ENCODE peak calls at places on chromosomes 11 and 22, in six cellular contexts. B, D, L, G, H and J are unnamed samples. For H3K4me1, the result is how much of the 10 kb centered on the place peaks cover.

GRCh38 chr11:74870485-74870884 is 78.4 kb downstream of the XRRA1 start:
- DNase-seq in L (no peak), D (peak), G (peak), H (peak), B (no peak), J (no peak)

GRCh38 chr11:56624661-56625110 is 10.0 kb upstream of the OR5M1 start:
- DNase-seq in B (no peak), L (no peak), H (peak), D (peak), G (peak), J (peak)

GRCh38 chr11:24588075-24588474 is 91.2 kb downstream of the LUZP2 start:
- DNase-seq in G (no peak), D (peak), H (no peak), L (no peak), B (no peak), J (peak)

GRCh38 chr11:44382648-44383240 is 72.8 kb upstream of the ALX4 start:
- DNase-seq in D (no peak), B (no peak), L (no peak), H (no peak), G (no peak), J (no peak)

GRCh38 chr11:103525069-103525468 is 415.8 kb downstream of the DYNC2H1 start:
- DNase-seq in L (no peak), H (no peak), G (peak), D (peak), B (no peak), J (no peak)

GRCh38 chr11:81129618-81130017 is 1604.0 kb downstream of the FAM181B start:
- DNase-seq in D (no peak), L (no peak), B (no peak), H (no peak), G (no peak), J (no peak)

GRCh38 chr11:1481483-1481825 is 5.1 kb downstream of the MOB2 start:
- DNase-seq in H (no peak), D (no peak), B (no peak), L (no peak), G (no peak), J (no peak)

GRCh38 chr22:28799834-28800307 is 498 bp downstream of the XBP1 start:
- DNase-seq in G (peak), B (peak), L (peak), H (no peak), D (peak), J (no peak)

GRCh38 chr11:1075341-1075911 is 752 bp downstream of the MUC2 start:
- DNase-seq in G (no peak), L (no peak), B (no peak), H (no peak), D (no peak), J (no peak)

GRCh38 chr11:128714881-128715280 is 21.0 kb downstream of the FLI1 start:
- DNase-seq in L (no peak), G (no peak), D (peak), H (no peak), B (no peak), J (no peak)

GRCh38 chr11:69044111-69045013 is 4.4 kb upstream of the TPCN2 start:
- DNase-seq in G (peak), L (no peak), B (peak), H (peak), D (peak), J (peak)

GRCh38 chr11:106491751-106492150 is 414.3 kb downstream of the AASDHPPT start:
- DNase-seq in G (no peak), L (no peak), H (no peak), D (no peak), B (no peak), J (no peak)

GRCh38 chr22:46071451-46072029 is 78.8 kb upstream of the PPARA start:
- DNase-seq in L (no peak), H (peak), G (peak), B (peak), D (peak), J (no peak)

GRCh38 chr11:86558841-86559240 is 113.6 kb downstream of the ME3 start:
- DNase-seq in B (no peak), D (no peak), H (no peak), G (no peak), L (no peak), J (no peak)

GRCh38 chr22:46150615-46151423 is 493 bp downstream of the PPARA start:
- DNase-seq in D (no peak), B (peak), L (peak), G (no peak), H (no peak), J (no peak)

GRCh38 chr22:17159504-17159951 is 451 bp upstream of the HDHD5 start:
- DNase-seq in L (no peak), B (peak), G (peak), H (peak), D (peak), J (no peak)

GRCh38 chr11:11845066-11845465 is 3.3 kb downstream of the USP47 start:
- DNase-seq in D (peak), H (no peak), G (no peak), L (no peak), B (no peak), J (no peak)

GRCh38 chr11:86003654-86004053 is 65.2 kb downstream of the PICALM start:
- DNase-seq in D (no peak), B (no peak), L (no peak), H (no peak), G (no peak), J (no peak)

GRCh38 chr11:130909650-130910049 is 6.6 kb downstream of the SNX19 start:
- DNase-seq in H (no peak), D (peak), G (peak), B (no peak), L (no peak), J (no peak)

GRCh38 chr11:79486239-79486984 is 45.6 kb upstream of the TENM4 start:
- DNase-seq in G (no peak), B (no peak), L (no peak), D (no peak), H (no peak), J (no peak)

GRCh38 chr11:121711900-121712424 is 259.2 kb upstream of the SORL1-AS1 start:
- DNase-seq in B (no peak), G (peak), L (no peak), H (no peak), D (no peak), J (no peak)

GRCh38 chr11:1436468-1437030 is 46.8 kb downstream of the BRSK2 start:
- DNase-seq in G (no peak), B (no peak), H (no peak), D (no peak), L (no peak), J (no peak)

GRCh38 chr11:130313383-130314183 is 1.1 kb downstream of the ZBTB44 start:
- DNase-seq in D (peak), G (peak), B (no peak), L (no peak), H (no peak), J (no peak)

GRCh38 chr11:303359-303758 is 4.0 kb upstream of the IFITM5 start:
- DNase-seq in H (no peak), B (no peak), G (no peak), L (no peak), D (no peak), J (no peak)

GRCh38 chr11:60978546-60979380 is 7.3 kb downstream of the CD6 start:
- DNase-seq in B (no peak), L (no peak), D (no peak), G (peak), H (no peak), J (no peak)

GRCh38 chr11:116657842-116658825 is 114.7 kb downstream of the BUD13 start:
- DNase-seq in L (no peak), G (peak), B (no peak), H (peak), D (no peak), J (no peak)

GRCh38 chr11:12005061-12005460 is 3.4 kb downstream of the DKK3 start:
- DNase-seq in L (no peak), D (no peak), B (no peak), H (no peak), G (no peak), J (no peak)

GRCh38 chr11:75145196-75145971 is 5.5 kb upstream of the SLCO2B1 start:
- DNase-seq in G (no peak), D (no peak), L (no peak), B (no peak), H (no peak), J (no peak)

GRCh38 chr11:86874314-86875056 is 74.1 kb downstream of the PRSS23 start:
- DNase-seq in G (no peak), H (no peak), L (no peak), D (no peak), B (no peak), J (no peak)

GRCh38 chr11:62545437-62546243 is 966 bp downstream of the AHNAK start:
- DNase-seq in G (peak), L (no peak), D (peak), B (peak), H (peak), J (no peak)

GRCh38 chr11:132838621-132839020 is 693.7 kb downstream of the OPCML start:
- DNase-seq in H (no peak), B (no peak), D (no peak), G (peak), L (no peak), J (no peak)

GRCh38 chr22:37546436-37547248 is 13.6 kb upstream of the CDC42EP1 start:
- DNase-seq in L (no peak), H (no peak), D (no peak), G (no peak), B (peak), J (no peak)

GRCh38 chr22:37547249-37547741 is 13.0 kb upstream of the CDC42EP1 start:
- DNase-seq in D (no peak), G (no peak), H (no peak), B (no peak), L (no peak), J (no peak)

GRCh38 chr22:37551981-37552380 is 8.3 kb upstream of the CDC42EP1 start:
- DNase-seq in L (no peak), D (no peak), G (no peak), H (no peak), B (no peak), J (no peak)

GRCh38 chr22:37552560-37553163 is 7.6 kb upstream of the CDC42EP1 start:
- DNase-seq in D (no peak), B (peak), H (no peak), G (no peak), L (no peak), J (no peak)

GRCh38 chr22:37549704-37550059 is 10.6 kb upstream of the CDC42EP1 start:
- DNase-seq in D (no peak), G (no peak), B (peak), L (no peak), H (no peak), J (no peak)
- TF ChIP-seq CTCF in D (peak), G (no peak), B (peak), L (no peak), H (no peak), J (no peak)

DNA sequence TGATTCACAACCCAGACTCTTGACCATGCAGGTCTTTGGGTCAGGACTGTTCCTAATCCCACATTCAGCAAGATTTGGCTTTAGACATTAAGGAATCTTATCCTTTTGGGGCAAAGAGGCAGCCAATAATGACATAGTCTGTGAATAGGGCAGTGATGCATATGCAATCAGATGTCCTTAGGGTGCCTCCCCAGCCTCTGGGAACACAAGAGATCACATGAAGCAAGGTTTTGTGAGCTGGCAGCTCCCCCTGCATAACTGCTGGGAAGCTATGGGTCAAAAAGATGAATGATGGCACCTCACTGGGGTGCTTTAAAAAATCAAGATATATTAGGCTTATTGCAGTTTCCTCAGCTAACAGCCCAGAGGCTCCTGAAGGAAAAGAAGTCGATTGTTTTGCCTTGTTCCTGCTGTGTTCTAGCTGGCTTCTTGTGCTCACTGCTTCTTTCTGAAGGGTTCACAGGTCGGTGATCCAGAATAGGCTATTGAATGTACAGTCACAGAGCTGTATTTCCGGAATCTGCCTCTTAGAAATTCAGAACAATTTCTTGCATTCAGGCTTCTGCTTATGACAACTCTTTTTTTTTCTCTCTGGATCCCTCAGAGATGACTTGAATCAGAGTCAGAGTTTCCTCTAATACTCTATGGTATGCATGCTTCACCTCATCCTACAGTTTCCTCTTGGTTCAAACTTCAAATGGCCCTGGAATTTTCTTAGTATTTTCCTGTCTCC is 31.7 kb downstream of the INSC start:
- DNase-seq in G (no peak), B (no peak), H (no peak), D (no peak), L (no peak), J (no peak)
- H3K4me1 ChIP-seq in G (under half), B (under half), H (under half), D (under half), L (under half), J (under half)

DNA sequence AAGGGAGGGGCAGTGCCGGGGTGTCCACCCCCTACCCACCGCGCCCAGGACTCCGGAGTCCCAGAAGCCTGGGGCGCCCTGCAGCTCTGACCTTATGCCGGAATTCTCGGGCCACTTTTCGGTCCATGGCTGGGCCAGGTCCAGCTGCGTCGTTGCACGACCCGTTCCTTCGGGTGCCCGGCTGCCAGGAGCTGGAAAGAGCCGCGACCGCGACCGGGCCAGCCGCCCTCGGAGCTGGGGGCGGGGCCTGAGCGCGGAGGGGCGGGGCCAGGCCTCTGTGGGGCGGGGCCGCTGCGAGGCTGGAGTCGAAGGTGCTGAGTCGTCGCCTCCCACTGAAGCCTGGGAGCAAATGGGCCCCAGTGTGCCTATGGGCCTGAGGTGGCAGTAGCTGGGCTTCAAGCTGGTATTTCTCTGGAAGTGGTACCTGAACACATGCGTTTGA is at the start of gene USH1C:
- DNase-seq in D (no peak), B (peak), H (peak), G (no peak), L (no peak), J (no peak)
- H3K4me3 ChIP-seq in D (no peak), B (no peak), H (peak), G (no peak), L (no peak), J (peak)

DNA sequence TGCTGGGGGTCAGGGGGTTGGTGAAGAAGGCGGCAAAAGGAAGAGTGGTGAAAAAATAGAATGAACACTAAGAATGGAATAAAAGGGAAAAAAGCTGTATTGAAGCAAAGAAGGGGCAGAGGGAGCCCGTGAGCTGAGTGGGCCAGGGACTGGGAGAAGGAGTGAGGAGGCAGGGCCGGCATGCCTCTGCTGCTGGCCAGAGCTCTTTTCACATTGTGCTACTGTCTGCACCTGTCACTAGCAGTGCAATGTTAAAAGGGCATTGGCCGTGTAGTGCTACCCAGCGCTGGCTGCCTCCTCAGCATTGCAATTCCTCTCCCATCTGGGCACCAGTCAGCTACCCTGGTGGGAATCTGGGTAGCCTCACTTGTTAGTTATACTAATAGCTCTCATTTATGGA is 8.7 kb downstream of the YPEL4 start:
- DNase-seq in B (no peak), G (peak), L (no peak), D (no peak), H (peak), J (no peak)
- TF ChIP-seq CTCF in B (no peak), G (peak), L (no peak), D (no peak), H (no peak), J (no peak)

GRCh38 chr11:93522448-93522847 is 20.7 kb downstream of the SMCO4 start:
- DNase-seq in B (no peak), H (no peak), D (no peak), G (no peak), L (no peak), J (no peak)

GRCh38 chr11:93525601-93526000 is 17.6 kb downstream of the SMCO4 start:
- DNase-seq in L (no peak), B (no peak), H (no peak), G (no peak), D (no peak), J (no peak)

GRCh38 chr11:93524868-93525267 is 18.3 kb downstream of the SMCO4 start:
- DNase-seq in G (no peak), H (no peak), L (no peak), D (no peak), B (no peak), J (no peak)

GRCh38 chr11:93526058-93526633 is 17.0 kb downstream of the SMCO4 start:
- DNase-seq in B (no peak), H (no peak), D (no peak), G (no peak), L (no peak), J (no peak)

DNA sequence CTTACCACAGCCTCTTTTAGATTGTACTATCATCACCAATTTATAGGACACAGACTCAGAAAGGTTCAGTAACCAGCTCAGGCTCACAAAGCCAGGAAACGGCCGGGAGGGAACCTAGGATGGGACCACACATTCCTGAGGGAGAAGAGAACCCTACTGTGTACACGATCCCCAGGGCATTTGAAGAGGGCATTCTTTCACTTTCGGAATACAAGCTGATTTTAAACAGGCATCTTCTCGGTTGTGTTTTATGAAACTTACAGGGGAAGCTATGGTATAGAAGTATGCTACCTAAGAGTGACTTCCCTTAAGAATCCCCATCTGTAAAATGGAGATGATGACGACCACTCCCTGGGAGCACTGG is 19.0 kb downstream of the SMCO4 start:
- DNase-seq in B (no peak), G (no peak), D (no peak), H (no peak), L (no peak), J (no peak)
- H3K4me1 ChIP-seq in B (half or more), G (under half), D (under half), H (under half), L (under half), J (under half)

DNA sequence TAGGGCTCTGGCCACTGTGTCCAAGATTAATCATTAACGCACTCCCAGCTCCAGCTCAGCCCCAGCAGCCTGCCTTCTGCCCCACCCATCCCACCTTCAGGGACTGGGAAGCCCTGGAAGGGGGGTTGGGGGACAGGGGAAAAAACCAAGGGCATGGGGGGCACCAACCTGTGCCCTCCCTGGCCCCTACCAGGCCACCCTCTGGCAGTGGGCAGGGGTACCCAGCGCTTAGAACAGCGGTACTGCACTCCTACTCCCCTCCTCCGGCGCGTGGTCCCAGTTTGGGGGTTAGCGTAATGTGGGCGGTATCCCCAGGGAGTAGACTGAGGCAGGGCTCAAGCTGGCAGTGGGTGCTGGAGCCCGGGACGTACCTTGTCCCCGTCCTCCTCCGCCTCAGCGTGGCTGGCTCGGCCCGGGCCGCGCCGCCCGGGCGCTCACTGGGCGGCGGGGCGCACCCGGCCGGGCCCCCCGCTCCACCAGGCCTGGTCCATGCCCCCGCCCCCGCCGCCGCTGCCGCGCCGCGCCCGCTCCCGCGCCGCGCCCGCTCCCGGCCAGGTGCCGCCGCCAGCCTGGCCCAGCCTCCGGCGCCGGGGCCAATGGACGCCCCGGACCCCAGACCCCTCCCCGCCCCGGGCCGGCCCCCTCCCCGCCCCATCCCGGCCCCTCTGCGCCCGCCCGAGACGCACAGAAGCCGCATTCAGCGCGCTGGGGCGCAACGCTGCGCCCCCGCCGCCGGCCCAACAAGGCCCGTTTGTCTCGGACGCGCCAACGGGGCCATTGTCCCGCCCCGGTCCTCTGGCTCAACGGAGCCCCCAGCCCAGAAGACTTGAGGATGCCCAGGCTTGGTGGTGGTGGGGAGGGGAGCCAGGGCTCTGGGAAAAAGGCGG is at the start of gene GAL3ST1:
- DNase-seq in L (no peak), H (peak), D (no peak), B (no peak), G (no peak), J (no peak)
- H3K4me3 ChIP-seq in L (no peak), H (peak), D (no peak), B (peak), G (peak), J (peak)